ENCODE peak calls at places on chromosomes 5 and 9, in nine cellular contexts. Z is uterus; I is cardiac muscle cell; A is OCI-LY7; V is GM23248; D is colonic mucosa; B is CD8-positive, alpha-beta memory T cell; X is SJSA1; G is lower lobe of right lung. C is an unnamed sample.

GRCh38 chr5:2432070-2432920 is 319.2 kb downstream of the IRX2 start:
- DNase-seq in D (no peak), G (no peak), B (no peak), X (no peak), I (no peak), V (no peak), A (no peak), Z (no peak), C (no peak)

GRCh38 chr9:131645078-131645776 is 94.6 kb downstream of the RAPGEF1 start:
- DNase-seq in V (peak; percentile 69), A (no peak), Z (no peak), D (no peak), B (no peak), I (no peak), G (no peak), X (peak; percentile 28), C (no peak)

GRCh38 chr9:111251453-111251837 is 78.6 kb downstream of the OR2K2 start:
- DNase-seq in X (no peak), Z (no peak), D (no peak), G (no peak), I (no peak), A (no peak), V (no peak), B (no peak), C (no peak)

GRCh38 chr5:62385816-62386400 is 17.8 kb downstream of the DIMT1 start:
- DNase-seq in I (no peak), X (no peak), V (no peak), G (no peak), A (no peak), Z (no peak), D (no peak), B (no peak), C (no peak)

GRCh38 chr9:6917162-6917561 is 159.4 kb downstream of the KDM4C start:
- DNase-seq in I (no peak), V (no peak), A (no peak), B (no peak), G (no peak), Z (no peak), X (no peak), D (no peak), C (no peak)

GRCh38 chr5:73367650-73368049 is 80.9 kb downstream of the FOXD1 start:
- DNase-seq in X (no peak), B (no peak), V (peak; percentile 47), D (no peak), I (peak; percentile 38), G (no peak), Z (no peak), A (no peak), C (peak; percentile 25)

GRCh38 chr9:93154293-93154903 is 20.3 kb upstream of the NINJ1 start:
- DNase-seq in X (no peak), A (peak; percentile 71), G (no peak), I (peak; percentile 17), B (no peak), V (peak; percentile 37), Z (no peak), D (peak; percentile 53), C (peak; percentile 49)

GRCh38 chr9:69122086-69122390 is 52.0 kb upstream of the TJP2 start:
- DNase-seq in V (peak; percentile 82), I (peak; percentile 73), G (peak; percentile 84), B (peak; percentile 23), Z (peak; percentile 50), D (peak; percentile 68), A (no peak), X (no peak), C (peak; percentile 90)

GRCh38 chr9:90515550-90515949 is 127.1 kb downstream of the DIRAS2 start:
- DNase-seq in G (no peak), X (no peak), Z (no peak), I (no peak), D (no peak), B (no peak), A (no peak), V (no peak), C (no peak)

GRCh38 chr5:169527863-169528262 is 55.7 kb upstream of the SPDL1 start:
- DNase-seq in D (no peak), Z (no peak), A (no peak), B (no peak), X (no peak), G (no peak), V (peak; percentile 68), I (peak; percentile 84), C (peak; percentile 76)

GRCh38 chr5:40631236-40631635 is 48.5 kb upstream of the PTGER4 start:
- DNase-seq in X (no peak), B (no peak), A (no peak), I (no peak), V (no peak), D (peak; percentile 55), G (no peak), Z (no peak), C (no peak)

GRCh38 chr9:103319979-103320378 is 324.8 kb downstream of the CYLC2 start:
- DNase-seq in Z (no peak), I (no peak), X (no peak), D (no peak), A (peak; percentile 26), G (no peak), V (no peak), B (no peak), C (no peak)

GRCh38 chr5:91955610-91956009 is 572.5 kb upstream of the ARRDC3 start:
- DNase-seq in D (no peak), X (no peak), B (no peak), V (no peak), I (peak; percentile 17), Z (no peak), G (no peak), A (no peak), C (no peak)

GRCh38 chr5:1795506-1795905 is 4.1 kb downstream of the MRPL36 start:
- DNase-seq in X (no peak), D (no peak), I (no peak), V (no peak), G (no peak), Z (no peak), B (no peak), A (no peak), C (no peak)

GRCh38 chr9:107816187-107817021 is 326.8 kb upstream of the KLF4 start:
- DNase-seq in A (no peak), B (no peak), I (no peak), G (no peak), X (no peak), D (no peak), V (no peak), Z (no peak), C (no peak)

GRCh38 chr9:88018101-88018500 is 43.8 kb upstream of the CDK20 start:
- DNase-seq in I (peak; percentile 39), G (no peak), X (no peak), V (no peak), D (no peak), A (no peak), B (no peak), Z (no peak), C (no peak)

GRCh38 chr9:70402213-70402612 is 12.2 kb downstream of the KLF9 start:
- DNase-seq in Z (no peak), X (no peak), B (no peak), I (no peak), D (no peak), G (no peak), A (no peak), V (no peak), C (no peak)

GRCh38 chr9:70403166-70403565 is 11.3 kb downstream of the KLF9 start:
- DNase-seq in D (no peak), G (no peak), B (no peak), Z (no peak), I (no peak), X (no peak), V (peak; percentile 53), A (no peak), C (no peak)

GRCh38 chr9:70405808-70406445 is 8.5 kb downstream of the KLF9 start:
- DNase-seq in I (peak; percentile 40), B (no peak), V (no peak), A (no peak), Z (no peak), D (peak; percentile 62), G (no peak), X (no peak), C (no peak)

GRCh38 chr9:70403618-70404025 is 10.8 kb downstream of the KLF9 start:
- DNase-seq in B (no peak), G (no peak), A (no peak), X (no peak), I (peak; percentile 36), D (no peak), V (peak; percentile 57), Z (no peak), C (no peak)

DNA sequence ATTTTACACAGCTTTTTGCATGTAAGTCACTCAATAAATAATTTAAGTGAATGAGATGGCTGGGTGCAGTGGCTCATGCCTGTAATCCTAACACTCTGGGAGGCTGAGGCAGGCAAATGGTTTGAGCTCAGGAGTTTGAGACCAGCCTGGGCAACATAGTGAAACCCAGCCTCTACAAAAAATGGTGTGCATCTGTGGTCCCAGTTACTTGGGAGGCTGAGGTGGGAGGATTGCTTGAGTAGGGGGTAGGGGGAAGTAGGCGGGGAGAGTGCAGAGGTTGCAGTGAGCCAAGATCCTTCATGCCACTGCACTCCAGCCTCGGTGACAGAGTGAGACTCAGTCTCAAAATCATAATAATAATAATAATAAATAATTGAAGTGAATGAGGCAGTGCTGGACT is 10.2 kb downstream of the KLF9 start:
- DNase-seq in G (no peak), V (no peak), I (no peak), A (no peak), Z (no peak), X (no peak), D (no peak), B (no peak), C (no peak)
- H3K4me1 ChIP-seq in G (peaks cover 98% of the 10 kb centered on the region), V (peaks cover 47% of the 10 kb centered on the region), I (no peaks in the 10 kb centered on the region), A (peaks cover 4% of the 10 kb centered on the region), Z (peaks cover 5% of the 10 kb centered on the region), X (peaks cover 35% of the 10 kb centered on the region), D (peaks cover 6% of the 10 kb centered on the region), B (peaks cover 68% of the 10 kb centered on the region), C (peaks cover 84% of the 10 kb centered on the region)

DNA sequence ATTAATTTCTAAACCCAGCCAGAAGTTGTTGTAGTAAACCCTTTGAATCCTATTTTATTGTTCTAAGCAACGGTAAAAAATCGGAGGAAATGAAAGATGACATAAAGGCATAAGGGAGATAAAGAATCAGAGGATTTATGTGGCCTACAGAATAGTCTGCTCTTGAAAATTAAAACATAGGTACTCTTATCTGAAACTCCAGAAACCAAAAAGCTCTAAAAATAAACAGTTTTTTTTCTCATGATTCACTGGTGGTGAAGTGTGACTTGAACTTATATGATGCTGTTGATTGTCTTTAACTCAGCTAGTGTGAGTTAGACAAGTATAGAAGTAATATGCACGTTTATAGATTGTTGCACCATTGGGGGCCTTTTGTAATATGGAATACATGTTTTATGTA is 80.3 kb downstream of the HSD17B4 start:
- DNase-seq in A (no peak), G (no peak), Z (no peak), B (no peak), X (no peak), D (no peak), I (no peak), V (no peak), C (no peak)
- H3K36me3 ChIP-seq in A (peaks cover 18% of the 10 kb centered on the region), G (peaks cover 63% of the 10 kb centered on the region), Z (no peaks in the 10 kb centered on the region), B (no peaks in the 10 kb centered on the region), X (peaks cover 14% of the 10 kb centered on the region), D (no peaks in the 10 kb centered on the region), I (peaks cover 12% of the 10 kb centered on the region), V (peaks cover 14% of the 10 kb centered on the region), C (peaks cover 89% of the 10 kb centered on the region)

GRCh38 chr5:141342773-141343172 is 856 bp upstream of the PCDHGA3 start:
- DNase-seq in B (no peak), A (no peak), V (no peak), Z (no peak), I (no peak), D (no peak), X (no peak), G (no peak), C (no peak)
- H3K9me3 ChIP-seq in B (peaks cover 4% of the 10 kb centered on the region), A (no peaks in the 10 kb centered on the region), V (no peaks in the 10 kb centered on the region), Z (peaks cover 61% of the 10 kb centered on the region), I (no peaks in the 10 kb centered on the region), D (no peaks in the 10 kb centered on the region), X (peaks cover 23% of the 10 kb centered on the region), G (peaks cover 64% of the 10 kb centered on the region), C (peaks cover 53% of the 10 kb centered on the region)

GRCh38 chr5:140293091-140293996 is 9.6 kb downstream of the PFDN1 start:
- DNase-seq in G (no peak), I (peak; percentile 59), A (no peak), V (peak; percentile 52), B (no peak), Z (no peak), D (no peak), X (no peak), C (peak; percentile 25)
- H3K4me1 ChIP-seq in G (peaks cover 54% of the 10 kb centered on the region), I (peaks cover 42% of the 10 kb centered on the region), A (peaks cover 38% of the 10 kb centered on the region), V (peaks cover 55% of the 10 kb centered on the region), B (peaks cover 16% of the 10 kb centered on the region), Z (peaks cover 10% of the 10 kb centered on the region), D (no peaks in the 10 kb centered on the region), X (peaks cover 57% of the 10 kb centered on the region), C (peaks cover 58% of the 10 kb centered on the region)

C was measured in adipocyte.